ENCODE peak calls at places on chromosomes 11 and 22, in nine cellular contexts. V, Y, E, T, G, A, O, J and Q are unnamed samples.

GRCh38 chr11:78038697-78039313 is 15.7 kb upstream of the KCTD14 start:
- DNase-seq in A (no peak), Y (no peak), T (no peak), G (no peak), V (no peak), J (no peak), E (peak; percentile 69), O (no peak), Q (no peak)

GRCh38 chr22:41429232-41429945 is 17.2 kb downstream of the TOB2 start:
- DNase-seq in E (no peak), J (peak; percentile 87), T (no peak), A (no peak), O (no peak), V (peak; percentile 27), G (no peak), Y (no peak), Q (no peak)

GRCh38 chr11:95088946-95089619 is 563 bp upstream of the ENDOD1 start:
- DNase-seq in E (peak; percentile 73), O (no peak), J (no peak), Y (peak; percentile 12), T (no peak), A (no peak), V (peak; percentile 32), G (no peak), Q (no peak)

GRCh38 chr11:66267379-66268209 is 845 bp upstream of the RAB1B start:
- DNase-seq in J (peak; percentile 94), G (peak; percentile 93), O (peak; percentile 97), Y (peak; percentile 81), T (peak; percentile 86), V (peak; percentile 90), A (peak; percentile 87), E (peak; percentile 89), Q (no peak)

GRCh38 chr11:569273-569885 is 6.9 kb upstream of the PHRF1 start:
- DNase-seq in T (no peak), V (peak; percentile 50), E (peak; percentile 49), A (no peak), G (no peak), O (peak; percentile 78), Y (no peak), J (peak; percentile 73), Q (no peak)

GRCh38 chr11:64074239-64074638 is 38.5 kb downstream of the FLRT1 start:
- DNase-seq in O (no peak), Y (no peak), E (no peak), V (peak; percentile 14), G (peak; percentile 86), T (no peak), J (no peak), A (no peak), Q (no peak)

GRCh38 chr11:130243816-130244215 is 70.9 kb downstream of the ZBTB44 start:
- DNase-seq in O (no peak), J (no peak), A (no peak), Y (no peak), G (no peak), V (no peak), T (no peak), E (no peak), Q (no peak)

GRCh38 chr11:76702378-76703128 is 32.0 kb upstream of the LRRC32 start:
- DNase-seq in Y (no peak), T (no peak), E (no peak), O (no peak), J (no peak), A (no peak), V (peak; percentile 23), G (no peak), Q (no peak)

GRCh38 chr22:16781074-16781763 is 44.0 kb downstream of the XKR3 start:
- DNase-seq in V (no peak), A (no peak), T (no peak), O (no peak), G (no peak), Y (no peak), J (no peak), E (no peak), Q (no peak)

GRCh38 chr11:15584158-15584557 is 469.4 kb downstream of the INSC start:
- DNase-seq in Y (no peak), G (no peak), J (no peak), T (no peak), V (no peak), O (no peak), A (no peak), E (no peak), Q (no peak)

GRCh38 chr11:63738720-63739360 is 29.7 kb downstream of the ZFTA start:
- DNase-seq in T (peak; percentile 82), E (peak; percentile 82), V (peak; percentile 75), G (no peak), O (no peak), Y (peak; percentile 39), A (peak; percentile 59), J (peak; percentile 71), Q (peak; percentile 82)

GRCh38 chr22:19823191-19823590 is 31.5 kb downstream of the GNB1L start:
- DNase-seq in T (no peak), O (no peak), A (no peak), Y (no peak), V (no peak), J (no peak), G (no peak), E (peak; percentile 17), Q (no peak)

GRCh38 chr11:65498042-65498726 is 661 bp upstream of the MALAT1 start:
- DNase-seq in Y (peak; percentile 66), G (peak; percentile 71), T (no peak), O (no peak), E (peak; percentile 63), J (peak; percentile 74), A (peak; percentile 52), V (peak; percentile 80), Q (no peak)

GRCh38 chr22:48607901-48608650 is 1219.6 kb downstream of the BRD1 start:
- DNase-seq in G (no peak), J (no peak), V (peak; percentile 5), Y (no peak), A (no peak), E (no peak), T (no peak), O (no peak), Q (no peak)

GRCh38 chr22:19980766-19981165 is 35.9 kb downstream of the ARVCF start:
- DNase-seq in G (no peak), V (no peak), E (no peak), J (no peak), A (no peak), T (no peak), Y (no peak), O (no peak), Q (no peak)

GRCh38 chr22:24471570-24471969 is 23.6 kb upstream of the UPB1 start:
- DNase-seq in V (no peak), Y (no peak), J (peak; percentile 81), A (no peak), G (no peak), E (no peak), O (no peak), T (no peak), Q (no peak)

GRCh38 chr22:45196308-45196707 is 32.6 kb downstream of the NUP50 start:
- DNase-seq in T (no peak), G (no peak), A (no peak), O (peak; percentile 41), J (peak; percentile 38), E (no peak), Y (no peak), V (no peak), Q (no peak)

GRCh38 chr11:2294340-2295290 is 7.1 kb downstream of the C11orf21 start:
- DNase-seq in A (no peak), T (no peak), O (no peak), E (peak; percentile 19), G (peak; percentile 57), V (no peak), Y (no peak), J (no peak), Q (no peak)

GRCh38 chr11:120717623-120718022 is 206.1 kb downstream of the GRIK4 start:
- DNase-seq in G (no peak), T (no peak), E (no peak), J (no peak), Y (no peak), A (no peak), O (peak; percentile 38), V (no peak), Q (no peak)

GRCh38 chr11:112157274-112157766 is 6.6 kb downstream of the IL18 start:
- DNase-seq in Y (no peak), O (no peak), T (no peak), A (no peak), V (peak; percentile 99), J (no peak), E (no peak), G (no peak), Q (no peak)
- H3K27ac ChIP-seq in Y (no peak overlapping the region), O (no peak overlapping the region), T (no peak overlapping the region), A (no peak overlapping the region), V (peak overlapping the region; percentile 71), J (peak overlapping the region; percentile 73), E (no peak overlapping the region), G (no peak overlapping the region), Q (no peak overlapping the region)

GRCh38 chr22:33920927-33921575 is 775 bp upstream of the LARGE1 start:
- DNase-seq in O (peak; percentile 97), A (peak; percentile 99), T (peak; percentile 97), V (peak; percentile 99), J (peak; percentile 99), G (peak; percentile 99), E (peak; percentile 99), Y (peak; percentile 65), Q (no peak)
- H3K27ac ChIP-seq in O (peak overlapping the region; percentile 66), A (peak overlapping the region; percentile 58), T (peak overlapping the region; percentile 81), V (peak overlapping the region; percentile 44), J (peak overlapping the region; percentile 42), G (peak overlapping the region; percentile 49), E (peak overlapping the region; percentile 88), Y (no peak overlapping the region), Q (no peak overlapping the region)

GRCh38 chr11:68276864-68277263 is 5.1 kb upstream of the C11orf24 start:
- DNase-seq in G (no peak), T (no peak), A (no peak), Y (no peak), J (no peak), V (no peak), O (peak; percentile 19), E (no peak), Q (no peak)

GRCh38 chr11:68273056-68273738 is 1.4 kb upstream of the C11orf24 start:
- DNase-seq in T (no peak), O (no peak), J (no peak), G (no peak), A (no peak), V (no peak), Y (no peak), E (no peak), Q (no peak)

GRCh38 chr11:68279676-68280075 is 7.9 kb upstream of the C11orf24 start:
- DNase-seq in J (no peak), A (no peak), T (no peak), E (no peak), V (no peak), O (no peak), G (no peak), Y (no peak), Q (no peak)

GRCh38 chr11:68271781-68272608 is at the start of gene C11orf24:
- DNase-seq in V (peak; percentile 97), A (peak; percentile 95), O (peak; percentile 99), Y (peak; percentile 86), G (peak; percentile 97), E (peak; percentile 96), J (peak; percentile 98), T (peak; percentile 94), Q (peak; percentile 28)

GRCh38 chr11:68275721-68276488 is 4.1 kb upstream of the C11orf24 start:
- DNase-seq in T (no peak), O (peak; percentile 43), V (no peak), Y (no peak), G (no peak), J (no peak), E (no peak), A (no peak), Q (no peak)
- H3K27ac ChIP-seq in T (no peak overlapping the region), O (no peak overlapping the region), V (no peak overlapping the region), Y (no peak overlapping the region), G (no peak overlapping the region), J (no peak overlapping the region), E (no peak overlapping the region), A (no peak overlapping the region), Q (no peak overlapping the region)

GRCh38 chr11:10522276-10522675 is 18.7 kb downstream of the RNF141 start:
- DNase-seq in T (no peak), O (no peak), J (no peak), G (no peak), V (no peak), E (no peak), Y (no peak), A (no peak), Q (no peak)
- H3K27ac ChIP-seq in T (no peak overlapping the region), O (no peak overlapping the region), J (no peak overlapping the region), G (no peak overlapping the region), V (no peak overlapping the region), E (no peak overlapping the region), Y (no peak overlapping the region), A (no peak overlapping the region), Q (no peak overlapping the region)